ENCODE peak calls at places on chromosomes 11 and 22, in four cellular contexts. S, T, O and F are unnamed samples.

GRCh38 chr11:62054484-62055121 is 69.2 kb upstream of the INCENP start:
- DNase-seq in S (no peak), T (peak; percentile 34), O (peak; percentile 47), F (peak; percentile 10)

GRCh38 chr11:118918686-118919280 is 6.9 kb downstream of the BCL9L start:
- DNase-seq in S (no peak), T (peak; percentile 43), O (no peak), F (no peak)

GRCh38 chr11:46050065-46050464 is 71.2 kb downstream of the PHF21A start:
- DNase-seq in S (peak; percentile 49), T (peak; percentile 85), O (peak; percentile 45), F (peak; percentile 84)

GRCh38 chr11:62565100-62565802 is 8.4 kb downstream of the EEF1G start:
- DNase-seq in S (no peak), T (no peak), O (no peak), F (no peak)

GRCh38 chr11:19432370-19433163 is 191.8 kb upstream of the E2F8 start:
- DNase-seq in S (no peak), T (peak; percentile 94), O (no peak), F (peak; percentile 92)

GRCh38 chr11:86874314-86875056 is 74.1 kb downstream of the PRSS23 start:
- DNase-seq in S (no peak), T (peak; percentile 17), O (no peak), F (peak; percentile 23)

GRCh38 chr11:9082575-9082974 is 8.8 kb downstream of the SCUBE2 start:
- DNase-seq in S (no peak), T (no peak), O (no peak), F (no peak)

GRCh38 chr22:46998346-46998745 is 235.9 kb downstream of the TBC1D22A start:
- DNase-seq in S (no peak), T (no peak), O (no peak), F (no peak)

GRCh38 chr11:114080219-114080618 is 20.7 kb downstream of the ZBTB16 start:
- DNase-seq in S (no peak), T (no peak), O (no peak), F (peak; percentile 87)

GRCh38 chr22:49934891-49935557 is 16.6 kb downstream of the CRELD2 start:
- DNase-seq in S (no peak), T (peak; percentile 39), O (peak; percentile 67), F (peak; percentile 66)

GRCh38 chr11:73199446-73199845 is 18.6 kb upstream of the P2RY2 start:
- DNase-seq in S (no peak), T (no peak), O (no peak), F (no peak)

GRCh38 chr22:41919357-41920224 is 4.7 kb upstream of the SHISA8 start:
- DNase-seq in S (no peak), T (peak; percentile 11), O (peak; percentile 93), F (peak; percentile 50)

GRCh38 chr11:4025957-4026324 is 68.7 kb upstream of the RRM1 start:
- DNase-seq in S (no peak), T (peak; percentile 10), O (no peak), F (peak; percentile 42)

GRCh38 chr11:69409812-69410645 is 71.4 kb upstream of the LINC01488 start:
- DNase-seq in S (no peak), T (no peak), O (no peak), F (no peak)

GRCh38 chr11:121426476-121427454 is 25.3 kb upstream of the SORL1 start:
- DNase-seq in S (no peak), T (no peak), O (peak; percentile 63), F (no peak)

GRCh38 chr11:19744130-19744529 is 31.5 kb downstream of the NAV2 start:
- DNase-seq in S (no peak), T (no peak), O (no peak), F (no peak)

GRCh38 chr11:64522843-64523242 is 68.2 kb upstream of the SLC22A12 start:
- DNase-seq in S (no peak), T (no peak), O (no peak), F (no peak)

GRCh38 chr11:103484545-103484944 is 375.3 kb downstream of the DYNC2H1 start:
- DNase-seq in S (no peak), T (no peak), O (no peak), F (no peak)

GRCh38 chr11:123654566-123655081 is at the start of gene SCN3B:
- DNase-seq in S (peak; percentile 72), T (peak; percentile 61), O (peak; percentile 89), F (peak; percentile 68)

GRCh38 chr11:12114487-12115033 is 4.2 kb downstream of the MICAL2 start:
- DNase-seq in S (no peak), T (peak; percentile 98), O (no peak), F (peak; percentile 95)

GRCh38 chr11:102940714-102941588 is 14.6 kb downstream of the MMP13 start:
- DNase-seq in S (peak; percentile 64), T (peak; percentile 73), O (peak; percentile 59), F (peak; percentile 76)

GRCh38 chr11:35014352-35014751 is 97.9 kb downstream of the PDHX start:
- DNase-seq in S (no peak), T (peak; percentile 95), O (no peak), F (peak; percentile 89)

GRCh38 chr22:46201059-46201757 is 48.9 kb downstream of the CDPF1 start:
- DNase-seq in S (no peak), T (no peak), O (peak; percentile 92), F (no peak)

GRCh38 chr11:13663631-13664071 is 4.8 kb upstream of the FAR1 start:
- DNase-seq in S (no peak), T (peak; percentile 41), O (no peak), F (peak; percentile 39)

GRCh38 chr11:45168366-45169130 is 22.1 kb downstream of the PRDM11 start:
- DNase-seq in S (no peak), T (no peak), O (no peak), F (no peak)

GRCh38 chr11:35303596-35304392 is 115.6 kb downstream of the SLC1A2 start:
- DNase-seq in S (no peak), T (peak; percentile 79), O (no peak), F (peak; percentile 94)

DNA sequence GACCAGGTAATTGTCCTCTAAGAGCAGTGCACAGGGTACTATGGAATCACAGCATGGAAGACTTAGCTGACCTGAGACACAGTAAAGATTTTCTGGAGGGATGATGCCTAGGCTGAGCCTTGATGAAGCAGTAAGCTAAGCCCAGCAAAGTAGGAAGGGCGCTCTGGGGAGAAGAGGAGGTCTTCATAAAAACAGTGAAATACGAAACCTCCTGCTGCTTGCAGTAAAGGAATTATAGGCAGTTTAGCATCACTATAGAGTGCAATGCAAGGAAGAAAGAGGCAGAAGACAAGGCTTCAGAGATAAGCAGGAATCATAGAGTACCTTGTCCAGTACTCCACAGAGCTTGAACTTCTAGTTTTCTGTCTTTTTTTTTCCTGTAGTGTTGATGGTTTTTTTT is 555.7 kb upstream of the CADM1 start:
- DNase-seq in S (no peak), T (no peak), O (no peak), F (no peak)
- H4K8ac ChIP-seq in S (no peak overlapping the region), T (no peak overlapping the region), O (no peak overlapping the region), F (no peak overlapping the region)

GRCh38 chr22:39245130-39246039 is 603 bp upstream of the PDGFB start:
- DNase-seq in S (no peak), T (no peak), O (no peak), F (no peak)

GRCh38 chr22:39246217-39246616 is 1.4 kb upstream of the PDGFB start:
- DNase-seq in S (no peak), T (no peak), O (no peak), F (no peak)

GRCh38 chr22:39243443-39244072 is 1.2 kb downstream of the PDGFB start:
- DNase-seq in S (no peak), T (no peak), O (no peak), F (peak; percentile 40)

GRCh38 chr22:39244073-39244495 is 698 bp downstream of the PDGFB start:
- DNase-seq in S (no peak), T (no peak), O (no peak), F (peak; percentile 46)

DNA sequence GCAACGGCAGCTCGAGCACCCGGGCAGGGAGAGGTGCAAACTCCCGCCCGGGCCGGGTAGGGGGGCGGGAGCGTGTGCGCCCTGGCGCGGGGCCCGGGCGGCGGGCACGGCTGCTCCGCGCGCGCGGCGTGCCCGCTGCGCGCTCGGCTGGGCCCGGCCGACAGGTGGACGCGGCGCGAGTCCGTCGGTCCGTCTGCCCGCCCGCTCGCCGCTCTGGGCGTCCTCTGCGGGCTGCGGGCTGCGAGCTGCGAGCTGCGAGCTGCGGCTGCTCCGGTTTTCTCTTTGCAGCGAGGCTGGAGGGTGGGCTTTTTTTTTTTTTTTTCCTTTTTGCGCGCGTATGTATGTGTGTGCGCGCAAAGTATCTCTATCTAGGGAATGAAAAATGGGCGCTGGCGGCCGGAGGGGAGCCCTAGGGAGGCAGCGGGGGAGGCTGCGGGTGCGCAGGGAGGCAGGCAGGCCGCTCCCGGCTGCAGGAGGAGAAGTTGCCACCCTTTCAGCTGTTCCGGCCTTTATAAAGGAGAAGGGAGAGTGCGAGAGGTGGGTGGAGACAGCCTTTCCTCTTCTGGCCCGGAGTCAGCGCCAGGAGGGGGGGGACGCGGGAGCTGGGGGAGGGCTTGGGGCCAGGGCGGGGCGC is at the start of gene PDGFB:
- DNase-seq in S (no peak), T (no peak), O (no peak), F (peak; percentile 44)
- H4K8ac ChIP-seq in S (no peak within 1 kb of the TSS), T (no peak within 1 kb of the TSS), O (no peak within 1 kb of the TSS), F (no peak within 1 kb of the TSS)

GRCh38 chr22:34108168-34108567 is 187.9 kb upstream of the LARGE1 start:
- DNase-seq in S (no peak), T (no peak), O (no peak), F (no peak)
- H4K8ac ChIP-seq in S (no peak overlapping the region), T (no peak overlapping the region), O (no peak overlapping the region), F (no peak overlapping the region)

DNA sequence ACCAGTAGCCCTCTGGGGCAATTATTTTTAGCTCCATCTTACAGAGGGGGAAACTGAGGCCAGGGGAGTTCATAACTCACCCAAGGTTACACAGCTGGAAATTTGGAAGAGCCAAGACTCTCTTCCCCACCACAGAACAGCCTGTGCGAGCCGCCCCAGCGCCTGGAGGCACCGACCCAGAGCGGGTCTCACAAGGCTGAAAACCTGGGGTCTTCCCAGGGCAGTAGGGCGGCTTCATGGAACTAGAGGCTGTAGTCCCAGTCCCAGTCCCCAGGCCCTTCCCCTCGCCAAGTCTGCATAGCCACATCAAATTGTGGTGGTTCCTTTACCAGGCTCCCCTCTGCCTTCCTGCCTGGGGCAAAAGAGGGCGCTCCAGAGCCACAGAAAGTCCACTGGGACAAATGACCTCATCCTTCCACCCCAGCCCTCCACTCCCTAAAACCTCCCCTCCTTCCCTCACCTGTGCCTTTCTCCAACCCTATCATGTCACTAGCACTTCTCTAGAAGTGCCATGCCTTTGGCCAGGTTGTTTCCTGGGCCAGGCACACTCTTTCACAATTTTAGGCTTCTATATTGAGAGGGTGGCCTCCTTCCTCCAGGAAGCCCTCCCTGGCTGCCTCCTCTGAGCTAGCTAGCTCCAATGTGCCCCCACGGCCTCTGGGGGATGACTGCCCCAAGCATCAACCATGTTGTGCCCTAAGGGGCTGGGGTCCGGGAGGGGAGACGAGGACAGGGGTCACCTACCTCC is 15.2 kb upstream of the CDC42EP1 start:
- DNase-seq in S (no peak), T (peak; percentile 58), O (peak; percentile 91), F (peak; percentile 84)
- H4K8ac ChIP-seq in S (peak overlapping the region; percentile 83), T (peak overlapping the region; percentile 93), O (no peak overlapping the region), F (peak overlapping the region; percentile 91)